ENCODE peak calls at places on chromosomes 1 and 21, in four cellular contexts. X, Y, G and Q are unnamed samples.

GRCh38 chr1:7106442-7107108 is 321.3 kb downstream of the CAMTA1 start:
- DNase-seq in Y (no peak), X (no peak), G (no peak), Q (peak; percentile 90)

GRCh38 chr21:44952929-44953627 is 13.2 kb downstream of the SLX9 start:
- DNase-seq in X (no peak), G (no peak), Y (no peak), Q (no peak)

GRCh38 chr1:91672601-91673161 is 172.0 kb downstream of the CDC7 start:
- DNase-seq in Y (no peak), X (no peak), G (no peak), Q (no peak)

GRCh38 chr1:198496216-198497143 is 44.0 kb downstream of the ATP6V1G3 start:
- DNase-seq in Y (no peak), X (peak; percentile 56), G (no peak), Q (no peak)

GRCh38 chr1:29518183-29518835 is 282.0 kb downstream of the PTPRU start:
- DNase-seq in X (no peak), Y (no peak), G (peak; percentile 5), Q (no peak)

GRCh38 chr1:228487336-228488106 is at the start of gene RNF187:
- DNase-seq in Y (peak; percentile 92), G (no peak), X (peak; percentile 27), Q (peak; percentile 67)

GRCh38 chr1:111542187-111542586 is 38.8 kb upstream of the ADORA3 start:
- DNase-seq in X (no peak), Y (no peak), G (no peak), Q (no peak)

GRCh38 chr1:56156937-56157336 is 422.4 kb downstream of the PLPP3 start:
- DNase-seq in X (no peak), Y (no peak), G (no peak), Q (no peak)

GRCh38 chr1:8239039-8239305 is 78.9 kb upstream of the SLC45A1 start:
- DNase-seq in X (peak; percentile 66), Y (no peak), G (no peak), Q (no peak)

GRCh38 chr1:8202182-8202905 is 115.6 kb upstream of the SLC45A1 start:
- DNase-seq in G (no peak), Y (no peak), X (peak; percentile 76), Q (no peak)

GRCh38 chr1:109622103-109622892 is 2.7 kb downstream of the AMPD2 start:
- DNase-seq in Y (no peak), G (no peak), X (no peak), Q (no peak)

GRCh38 chr1:47444578-47445465 is 7.0 kb downstream of the FOXD2 start:
- DNase-seq in G (peak; percentile 55), X (no peak), Y (peak; percentile 52), Q (peak; percentile 41)

GRCh38 chr21:41783476-41784150 is 16.8 kb upstream of the RIPK4 start:
- DNase-seq in Y (no peak), G (no peak), X (peak; percentile 100), Q (no peak)

GRCh38 chr21:38678827-38679226 is 126.9 kb upstream of the ETS2 start:
- DNase-seq in G (no peak), Y (no peak), X (no peak), Q (no peak)

GRCh38 chr1:233614743-233615521 is 1.0 kb downstream of the KCNK1 start:
- DNase-seq in G (peak; percentile 33), Y (no peak), X (peak; percentile 61), Q (no peak)

GRCh38 chr1:235093013-235093618 is 35.5 kb downstream of the TOMM20 start:
- DNase-seq in G (peak; percentile 68), X (peak; percentile 29), Y (peak; percentile 47), Q (peak; percentile 69)

GRCh38 chr1:101288491-101288944 is 51.7 kb downstream of the S1PR1 start:
- DNase-seq in G (peak; percentile 56), X (peak; percentile 97), Y (peak; percentile 58), Q (peak; percentile 87)

GRCh38 chr1:175656416-175656815 is 87.0 kb downstream of the TNR start:
- DNase-seq in X (no peak), G (no peak), Y (no peak), Q (peak; percentile 13)

GRCh38 chr1:111739984-111740765 is 980 bp upstream of the INKA2 start:
- DNase-seq in G (peak; percentile 90), Y (peak; percentile 66), X (peak; percentile 69), Q (peak; percentile 76)

GRCh38 chr1:33055210-33055991 is 18.7 kb upstream of the AK2 start:
- DNase-seq in X (peak; percentile 87), Y (peak; percentile 67), G (peak; percentile 61), Q (peak; percentile 90)

GRCh38 chr21:30044447-30045064 is 104.8 kb upstream of the GRIK1 start:
- DNase-seq in X (peak; percentile 70), Y (peak; percentile 33), G (no peak), Q (peak; percentile 53)

GRCh38 chr1:184740344-184740743 is 14.3 kb downstream of the EDEM3 start:
- DNase-seq in Y (no peak), G (no peak), X (no peak), Q (no peak)

GRCh38 chr1:201911827-201912571 is 23.3 kb downstream of the SHISA4 start:
- DNase-seq in X (no peak), G (no peak), Y (no peak), Q (no peak)

GRCh38 chr1:199083680-199084079 is 444.8 kb downstream of the PTPRC start:
- DNase-seq in X (no peak), Y (no peak), G (no peak), Q (no peak)

GRCh38 chr1:12249181-12249580 is 19.4 kb downstream of the VPS13D start:
- DNase-seq in X (no peak), G (no peak), Y (no peak), Q (no peak)